ENCODE peak calls at places on chromosomes 16 and 17, in eight cellular contexts. B is CD8-positive, alpha-beta T cell; L is HCT116; C is lower leg skin; E is HepG2; R is cardiac muscle cell; F is OCI-LY7; Y is fibroblast of lung. Q is an unnamed sample.

GRCh38 chr16:78448658-78449327 is 349.3 kb downstream of the WWOX start:
- DNase-seq in F (no peak), B (no peak), E (no peak), R (no peak), C (no peak), L (no peak), Y (no peak), Q (no peak)

GRCh38 chr16:31467151-31467550 is 4.8 kb upstream of the TGFB1I1 start:
- DNase-seq in L (no peak), B (no peak), E (no peak), Y (no peak), F (peak; percentile 59), C (no peak), R (no peak), Q (no peak)

GRCh38 chr16:67177743-67178699 is 5.7 kb downstream of the MATCAP1 start:
- DNase-seq in E (peak; percentile 65), C (no peak), L (peak; percentile 93), R (peak; percentile 73), Y (peak; percentile 53), F (peak; percentile 53), B (no peak), Q (no peak)

GRCh38 chr16:58421529-58421928 is 29.3 kb downstream of the GINS3 start:
- DNase-seq in B (no peak), E (no peak), L (no peak), Y (no peak), R (peak; percentile 25), C (no peak), F (no peak), Q (no peak)

GRCh38 chr17:50947844-50948514 is 81.8 kb upstream of the TOB1 start:
- DNase-seq in R (no peak), L (no peak), F (no peak), C (peak; percentile 47), B (no peak), E (no peak), Y (no peak), Q (no peak)

GRCh38 chr16:49620868-49621239 is 235.1 kb downstream of the ZNF423 start:
- DNase-seq in C (no peak), R (no peak), Y (no peak), L (no peak), B (no peak), F (no peak), E (no peak), Q (no peak)

GRCh38 chr17:28740406-28741357 is 3.1 kb upstream of the TRAF4 start:
- DNase-seq in R (no peak), Y (no peak), B (no peak), E (no peak), C (no peak), L (no peak), F (no peak), Q (no peak)

GRCh38 chr16:31508706-31509523 is 724 bp upstream of the RUSF1 start:
- DNase-seq in C (no peak), E (peak; percentile 23), R (no peak), F (no peak), L (no peak), Y (peak; percentile 57), B (no peak), Q (no peak)

GRCh38 chr16:29824589-29825144 is 4.4 kb downstream of the MVP start:
- DNase-seq in Y (peak; percentile 86), R (no peak), F (no peak), B (no peak), C (no peak), L (no peak), E (no peak), Q (no peak)

GRCh38 chr17:9356488-9356911 is 219.1 kb downstream of the STX8 start:
- DNase-seq in C (peak; percentile 34), F (peak; percentile 48), B (no peak), L (no peak), Y (no peak), R (peak; percentile 6), E (no peak), Q (no peak)

GRCh38 chr17:33015716-33016346 is 24.2 kb downstream of the SPACA3 start:
- DNase-seq in Y (no peak), E (no peak), C (no peak), R (no peak), B (no peak), L (no peak), F (no peak), Q (no peak)

GRCh38 chr17:57143919-57144318 is 58.9 kb downstream of the AKAP1 start:
- DNase-seq in C (no peak), E (no peak), F (no peak), L (no peak), Y (no peak), B (no peak), R (no peak), Q (no peak)

GRCh38 chr17:61399131-61400057 is at the start of gene TBX2:
- DNase-seq in C (no peak), R (peak; percentile 94), E (peak; percentile 80), L (no peak), Y (peak; percentile 99), B (no peak), F (no peak), Q (no peak)

GRCh38 chr17:32189343-32189742 is 47.0 kb downstream of the RHOT1 start:
- DNase-seq in L (no peak), B (no peak), E (no peak), Y (no peak), R (no peak), C (no peak), F (no peak), Q (no peak)

GRCh38 chr17:55990332-55991006 is 162.8 kb upstream of the ANKFN1 start:
- DNase-seq in L (no peak), F (no peak), R (peak; percentile 53), B (no peak), Y (no peak), C (no peak), E (no peak), Q (no peak)

GRCh38 chr17:33523577-33523981 is 230.5 kb upstream of the ASIC2 start:
- DNase-seq in C (peak; percentile 79), B (no peak), R (no peak), Y (peak; percentile 10), L (no peak), F (no peak), E (no peak), Q (peak; percentile 42)

GRCh38 chr17:73318427-73318813 is 6.6 kb upstream of the CDC42EP4 start:
- DNase-seq in R (no peak), C (no peak), E (no peak), F (no peak), L (no peak), Y (no peak), B (no peak), Q (no peak)

GRCh38 chr16:65061935-65062334 is 59.9 kb downstream of the CDH11 start:
- DNase-seq in F (no peak), B (no peak), R (no peak), E (no peak), L (no peak), C (no peak), Y (no peak), Q (no peak)

GRCh38 chr16:65065031-65065430 is 56.8 kb downstream of the CDH11 start:
- DNase-seq in R (no peak), C (no peak), B (no peak), E (no peak), L (no peak), Y (no peak), F (no peak), Q (no peak)

GRCh38 chr16:65061263-65061662 is 60.6 kb downstream of the CDH11 start:
- DNase-seq in C (no peak), R (no peak), F (no peak), L (no peak), E (no peak), Y (no peak), B (no peak), Q (no peak)

GRCh38 chr16:65064131-65064530 is 57.7 kb downstream of the CDH11 start:
- DNase-seq in Y (no peak), L (no peak), R (no peak), F (no peak), C (no peak), E (no peak), B (no peak), Q (no peak)

GRCh38 chr16:65062736-65063583 is 58.9 kb downstream of the CDH11 start:
- DNase-seq in C (no peak), Y (peak; percentile 81), B (no peak), L (no peak), E (no peak), R (no peak), F (no peak), Q (no peak)
- TF ChIP-seq CTCF in C (no peak), Y (no peak), B (no peak), L (no peak), E (no peak), R (no peak), F (no peak), Q (no peak)

GRCh38 chr17:74842599-74843351 is 16.9 kb downstream of the GRIN2C start:
- DNase-seq in Y (peak; percentile 63), R (peak; percentile 79), E (peak; percentile 52), C (no peak), L (peak; percentile 56), B (no peak), F (no peak), Q (no peak)
- H3K4me3 ChIP-seq in Y (no peak overlapping the region), R (peak overlapping the region; percentile 23), E (peak overlapping the region; percentile 71), C (no peak overlapping the region), L (peak overlapping the region; percentile 59), B (no peak overlapping the region), F (no peak overlapping the region), Q (no peak overlapping the region)

DNA sequence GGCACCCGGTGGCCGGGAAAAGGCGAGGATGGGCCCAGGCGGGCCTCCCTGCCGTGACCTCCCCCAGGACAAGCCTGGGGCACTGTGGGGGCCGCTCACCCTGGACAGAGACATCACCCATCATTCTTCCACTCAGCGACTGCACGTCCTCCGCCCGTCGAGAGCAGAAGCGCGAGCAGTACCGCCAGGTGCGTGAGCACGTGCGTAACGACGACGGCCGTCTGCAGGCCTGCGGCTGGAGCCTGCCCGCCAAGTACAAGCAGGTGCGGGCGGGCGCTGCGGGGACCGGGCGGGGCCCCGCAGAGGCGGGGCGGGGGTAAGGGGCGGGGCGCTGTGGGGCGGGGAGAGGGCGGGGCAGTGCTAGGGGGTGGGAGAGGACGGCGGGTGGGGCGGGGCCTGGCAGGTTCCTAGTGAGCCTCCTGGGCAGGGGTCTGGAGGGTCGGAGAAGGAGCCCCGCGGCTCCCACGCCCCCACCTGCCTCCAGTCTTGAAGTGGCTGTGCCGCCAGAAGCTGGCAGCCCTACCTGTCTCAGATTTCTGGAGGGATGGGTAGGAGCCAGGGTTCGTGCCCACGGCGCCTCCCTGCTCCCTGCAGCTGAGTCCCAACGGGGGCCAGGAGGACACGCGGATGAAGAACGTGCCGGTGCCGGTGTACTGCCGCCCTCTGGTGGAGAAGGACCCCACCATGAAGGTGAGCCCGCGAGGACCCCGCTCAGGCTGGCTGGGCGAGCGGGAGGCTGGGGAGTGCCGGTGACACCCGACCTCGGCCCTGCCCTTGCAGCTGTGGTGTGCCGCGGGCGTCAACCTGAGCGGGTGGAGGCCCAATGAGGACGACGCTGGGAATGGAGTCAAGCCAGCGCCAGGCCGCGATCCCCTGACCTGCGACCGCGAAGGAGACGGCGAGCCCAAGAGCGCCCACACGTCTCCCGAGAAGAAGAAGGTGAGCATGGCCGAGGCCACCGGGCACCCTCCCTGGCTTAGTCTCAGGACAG is 7.5 kb downstream of the NME3 start:
- DNase-seq in L (no peak), E (no peak), Y (peak; percentile 25), B (no peak), F (peak; percentile 23), R (peak; percentile 60), C (no peak), Q (no peak)
- TF ChIP-seq CTCF in L (peak; percentile 57), E (peak; percentile 48), Y (no peak), B (no peak), F (peak; percentile 44), R (peak; percentile 38), C (no peak), Q (peak; percentile 57)

DNA sequence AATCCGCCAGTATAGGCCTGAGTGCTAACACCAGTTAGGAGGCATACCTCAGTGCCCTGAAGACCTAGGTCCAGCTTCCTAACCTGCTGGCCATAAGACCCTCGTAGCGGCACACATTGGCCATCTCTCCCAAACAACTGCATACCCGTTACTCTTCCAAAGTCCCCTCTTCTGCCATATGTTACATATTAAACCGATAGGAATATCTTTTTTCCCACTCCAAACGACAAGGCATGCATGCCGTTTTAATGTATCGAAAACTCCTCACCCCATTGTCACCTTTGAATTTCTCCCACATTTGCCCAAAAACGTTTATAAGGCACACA is 721 bp upstream of the AXIN2 start:
- DNase-seq in B (no peak), L (no peak), R (no peak), Y (no peak), F (no peak), E (no peak), C (no peak), Q (no peak)
- H3K4me3 ChIP-seq in B (peak overlapping the region; percentile 42), L (peak overlapping the region; percentile 50), R (peak overlapping the region; percentile 30), Y (peak overlapping the region; percentile 53), F (peak overlapping the region; percentile 96), E (peak overlapping the region; percentile 62), C (no peak overlapping the region), Q (peak overlapping the region; percentile 43)